ENCODE peak calls at places on chromosomes 5 and 9, in five cellular contexts. S is body of pancreas, H is lower lobe of right lung, R is astrocyte, F is A549. A is an unnamed sample.

GRCh38 chr5:158060216-158060615 is 201.3 kb upstream of the CLINT1 start:
- DNase-seq in S (no peak), H (no peak), F (no peak), R (no peak), A (no peak)

GRCh38 chr9:131951905-131952304 is 127.8 kb downstream of the MED27 start:
- DNase-seq in F (no peak), H (no peak), R (peak; percentile 6), S (peak; percentile 26), A (no peak)

GRCh38 chr9:136238342-136238732 is 7.3 kb downstream of the QSOX2 start:
- DNase-seq in F (no peak), R (no peak), S (no peak), H (no peak), A (no peak)

GRCh38 chr9:126624453-126624872 is 10.7 kb downstream of the LMX1B start:
- DNase-seq in H (no peak), F (no peak), S (no peak), R (no peak), A (no peak)

GRCh38 chr5:35136386-35136785 is 88.6 kb upstream of the AGXT2 start:
- DNase-seq in S (no peak), R (peak; percentile 77), H (no peak), F (no peak), A (no peak)

GRCh38 chr5:180376511-180376910 is 23.4 kb upstream of the GFPT2 start:
- DNase-seq in S (no peak), H (no peak), F (no peak), R (no peak), A (no peak)

GRCh38 chr9:70947086-70947485 is 174.3 kb downstream of the TRPM3 start:
- DNase-seq in S (no peak), H (no peak), F (no peak), R (peak; percentile 47), A (no peak)

GRCh38 chr9:80797841-80798688 is 891.3 kb downstream of the TLE1 start:
- DNase-seq in S (no peak), R (peak; percentile 47), H (no peak), F (no peak), A (peak; percentile 22)

GRCh38 chr5:9197881-9198260 is 348.0 kb downstream of the SEMA5A start:
- DNase-seq in F (no peak), R (peak; percentile 61), H (no peak), S (no peak), A (no peak)

GRCh38 chr5:18745988-18746615 is 1111.8 kb downstream of the TAF11L14 start:
- DNase-seq in S (no peak), R (no peak), F (peak; percentile 20), H (no peak), A (peak; percentile 26)

GRCh38 chr9:121853617-121854395 is 202.4 kb downstream of the DAB2IP start:
- DNase-seq in F (no peak), R (no peak), S (no peak), H (no peak), A (no peak)

GRCh38 chr5:159038907-159039306 is 60.8 kb downstream of the EBF1 start:
- DNase-seq in H (no peak), R (peak; percentile 88), S (no peak), F (no peak), A (no peak)

GRCh38 chr9:130805510-130806387 is 29.3 kb upstream of the ABL1 start:
- DNase-seq in H (no peak), F (no peak), S (no peak), R (no peak), A (no peak)

GRCh38 chr5:15521349-15521937 is 21.5 kb downstream of the FBXL7 start:
- DNase-seq in F (no peak), H (no peak), R (no peak), S (no peak), A (no peak)

GRCh38 chr5:93452255-93452654 is 128.8 kb downstream of the NR2F1-AS1 start:
- DNase-seq in F (no peak), S (no peak), H (no peak), R (no peak), A (no peak)

GRCh38 chr9:88322906-88323566 is 65.2 kb upstream of the SPIN1 start:
- DNase-seq in S (peak; percentile 5), F (no peak), H (no peak), R (peak; percentile 79), A (peak; percentile 20)

GRCh38 chr9:93191354-93191660 is 7.4 kb downstream of the WNK2 start:
- DNase-seq in R (no peak), H (peak; percentile 7), S (no peak), F (no peak), A (no peak)

GRCh38 chr5:57842376-57843015 is 359.9 kb upstream of the ACTBL2 start:
- DNase-seq in H (no peak), F (no peak), S (no peak), R (no peak), A (no peak)

GRCh38 chr5:103354446-103354845 is 95.9 kb downstream of the MACIR start:
- DNase-seq in F (no peak), S (no peak), H (no peak), R (no peak), A (no peak)
- H3K4me1 ChIP-seq in F (no peaks in the 10 kb centered on the region), S (no peaks in the 10 kb centered on the region), H (no peaks in the 10 kb centered on the region), R (no peaks in the 10 kb centered on the region), A (no peaks in the 10 kb centered on the region)

GRCh38 chr5:77144837-77145139 is 57.7 kb upstream of the ZBED3 start:
- DNase-seq in F (no peak), S (no peak), H (no peak), R (no peak), A (no peak)

GRCh38 chr5:77143998-77144836 is 57.1 kb upstream of the ZBED3 start:
- DNase-seq in S (peak; percentile 83), F (peak; percentile 55), H (peak; percentile 74), R (peak; percentile 41), A (peak; percentile 74)

GRCh38 chr5:77133061-77133758 is 46.1 kb upstream of the ZBED3 start:
- DNase-seq in F (peak; percentile 84), R (peak; percentile 98), S (peak; percentile 49), H (no peak), A (peak; percentile 33)

GRCh38 chr5:77140350-77140749 is 53.3 kb upstream of the ZBED3 start:
- DNase-seq in R (no peak), S (no peak), F (no peak), H (no peak), A (no peak)

DNA sequence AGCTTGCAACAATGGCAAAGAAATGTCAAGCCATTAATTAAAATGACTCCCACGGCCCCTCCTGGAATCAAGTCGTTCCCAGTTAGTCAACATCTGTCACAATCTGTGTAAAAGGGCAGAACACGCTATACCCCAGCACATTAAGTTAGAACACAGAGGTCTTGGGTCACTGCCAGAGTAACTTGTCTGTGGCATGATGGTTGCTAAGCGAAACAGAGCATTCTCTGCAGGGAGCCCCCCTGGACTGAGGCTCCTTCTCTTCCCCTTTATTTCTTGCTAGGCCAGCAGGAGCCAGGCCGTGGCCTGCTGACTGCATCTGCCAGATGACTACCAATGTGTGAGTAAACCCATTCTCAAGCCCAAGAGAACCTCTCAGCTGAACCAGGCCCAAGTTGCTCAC is 51.9 kb upstream of the ZBED3 start:
- DNase-seq in H (no peak), F (no peak), R (peak; percentile 60), S (peak; percentile 54), A (no peak)
- TF ChIP-seq CTCF in H (no peak), F (no peak), R (no peak), S (no peak), A (no peak)

GRCh38 chr5:151740336-151740942 is 18.0 kb downstream of the ATOX1 start:
- DNase-seq in R (peak; percentile 95), H (no peak), F (peak; percentile 83), S (peak; percentile 45), A (peak; percentile 45)
- H3K27ac ChIP-seq in R (peak overlapping the region; percentile 100), H (peak overlapping the region; percentile 67), F (peak overlapping the region; percentile 68), S (no peak overlapping the region), A (peak overlapping the region; percentile 4)

DNA sequence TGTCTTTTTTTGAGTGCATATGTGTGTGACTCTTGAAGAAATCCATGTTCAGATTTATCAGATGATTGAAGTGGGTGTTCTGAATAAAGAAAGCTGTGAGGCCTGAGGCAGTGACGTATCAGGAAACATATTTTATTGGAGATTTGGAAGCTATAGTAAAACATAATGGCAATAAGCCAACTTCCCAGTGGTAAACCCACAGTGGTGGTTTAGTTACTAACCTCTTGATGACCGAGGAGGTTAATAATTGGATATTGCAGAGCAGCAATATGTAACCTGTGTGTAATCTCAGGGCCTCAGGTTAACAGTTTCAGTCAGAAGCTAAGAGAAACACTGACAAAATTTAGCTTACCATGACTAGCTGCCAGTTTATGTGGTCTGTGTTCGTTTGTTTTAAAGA is 6.9 kb downstream of the RGMB start:
- DNase-seq in F (no peak), R (peak; percentile 45), H (no peak), S (no peak), A (no peak)
- H3K4me1 ChIP-seq in F (peaks cover 8% of the 10 kb centered on the region), R (peaks cover 9% of the 10 kb centered on the region), H (peaks cover 54% of the 10 kb centered on the region), S (peaks cover 78% of the 10 kb centered on the region), A (no peaks in the 10 kb centered on the region)

DNA sequence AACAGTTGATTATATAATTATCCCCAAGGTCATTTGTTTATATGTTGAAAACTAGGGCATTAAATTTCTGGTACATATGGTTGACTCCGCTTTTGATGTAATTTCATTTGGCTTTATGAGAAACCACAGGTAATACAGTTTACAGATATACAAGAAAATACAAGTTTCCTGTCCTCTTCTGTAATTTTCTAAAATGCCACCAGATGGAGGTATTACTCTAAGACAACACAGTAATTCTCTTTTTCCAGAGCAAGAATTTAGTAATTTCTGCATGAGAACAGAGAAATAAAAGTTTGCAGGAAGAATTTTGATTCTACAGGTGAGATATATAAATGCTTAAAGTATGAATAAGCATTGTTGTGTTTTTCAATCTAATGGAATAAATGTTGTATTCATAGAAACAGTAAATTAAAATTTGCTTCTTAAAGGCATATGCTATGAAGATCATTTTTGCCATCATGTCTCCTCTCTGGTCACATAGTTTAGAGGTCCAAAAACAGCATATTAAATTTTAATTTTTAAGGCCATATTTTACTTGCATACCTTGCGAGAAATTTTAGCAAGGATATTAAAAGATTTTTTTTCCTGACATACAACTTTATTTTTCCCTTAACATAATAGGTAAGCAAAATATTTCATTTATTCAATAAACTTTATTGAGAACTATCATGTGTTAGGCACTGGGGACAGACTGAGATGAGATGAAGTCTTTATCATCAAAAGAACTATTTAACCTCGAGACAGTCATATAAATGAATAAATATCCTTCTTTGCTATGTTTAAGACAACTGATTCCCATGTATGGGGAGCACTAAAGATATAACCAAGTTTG is 22.7 kb downstream of the CHD1 start:
- DNase-seq in F (no peak), R (peak; percentile 16), S (no peak), H (no peak), A (no peak)
- TF ChIP-seq CTCF in F (peak; percentile 76), R (peak; percentile 52), S (peak; percentile 84), H (peak; percentile 78), A (peak; percentile 59)

GRCh38 chr5:40972434-40972833 is 63.1 kb downstream of the C7 start:
- DNase-seq in R (no peak), F (no peak), S (no peak), H (no peak), A (no peak)
- H3K27ac ChIP-seq in R (no peak overlapping the region), F (no peak overlapping the region), S (no peak overlapping the region), H (no peak overlapping the region), A (no peak overlapping the region)

DNA sequence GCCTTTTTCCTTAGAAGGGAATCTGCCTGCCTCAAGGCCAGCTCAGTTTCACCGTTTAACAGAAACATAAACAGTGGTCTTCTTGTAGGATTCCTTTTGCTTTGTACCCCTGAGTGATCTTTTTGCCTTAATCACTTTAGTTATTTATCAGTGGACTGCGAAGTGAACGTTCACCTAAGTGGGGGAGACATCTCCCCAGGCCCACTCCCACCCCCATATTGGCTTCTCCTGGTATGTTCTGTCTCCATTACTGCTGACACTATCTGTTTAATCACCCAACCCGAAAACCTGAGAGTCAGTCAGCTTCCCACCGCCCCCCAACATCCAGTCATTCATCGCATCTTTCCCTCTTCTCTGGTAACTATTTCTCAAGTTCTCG is 1.4 kb downstream of the SKP2 start:
- DNase-seq in H (no peak), R (no peak), S (no peak), F (no peak), A (no peak)
- H3K4me1 ChIP-seq in H (peaks cover 35% of the 10 kb centered on the region), R (peaks cover 25% of the 10 kb centered on the region), S (peaks cover 35% of the 10 kb centered on the region), F (peaks cover 7% of the 10 kb centered on the region), A (peaks cover 5% of the 10 kb centered on the region)